ENCODE peak calls at places on chromosomes 6 and 20, in nine cellular contexts. D, M, N, A, W, J, T, C and F are unnamed samples. For H3K4me1, the result is how much of the 10 kb centered on the place peaks cover.

GRCh38 chr6:109783245-109783990 is 92.3 kb downstream of the FIG4 start:
- DNase-seq in C (no peak), N (no peak), T (peak), J (no peak), M (no peak), A (no peak), D (no peak), W (no peak), F (no peak)

GRCh38 chr6:142569676-142570075 is 267.9 kb downstream of the ADGRG6 start:
- DNase-seq in M (no peak), N (no peak), J (no peak), W (no peak), C (peak), T (no peak), D (no peak), A (no peak), F (peak)

GRCh38 chr6:2478200-2478599 is 232.8 kb upstream of the GMDS start:
- DNase-seq in N (no peak), T (peak), A (no peak), M (no peak), C (no peak), D (no peak), J (no peak), W (no peak), F (no peak)

GRCh38 chr6:109019911-109020310 is 74.7 kb downstream of the SESN1 start:
- DNase-seq in N (no peak), T (no peak), C (peak), W (no peak), M (no peak), J (no peak), A (no peak), D (no peak), F (no peak)

GRCh38 chr6:149463781-149464180 is 21.0 kb downstream of the ZC3H12D start:
- DNase-seq in A (no peak), M (no peak), T (peak), D (no peak), W (no peak), C (no peak), J (no peak), N (no peak), F (peak)

GRCh38 chr20:21396921-21397340 is 395 bp downstream of the NKX2-4 start:
- DNase-seq in T (no peak), D (no peak), M (no peak), A (no peak), N (no peak), J (no peak), C (peak), W (no peak), F (no peak)

GRCh38 chr20:43535370-43536004 is 23.3 kb upstream of the SGK2 start:
- DNase-seq in T (no peak), J (no peak), N (no peak), D (no peak), A (no peak), W (no peak), M (no peak), C (no peak), F (no peak)

GRCh38 chr6:42375007-42375635 is 76.6 kb downstream of the TRERF1 start:
- DNase-seq in A (no peak), J (no peak), D (no peak), M (no peak), W (no peak), C (no peak), N (no peak), T (no peak), F (no peak)

GRCh38 chr6:102655823-102656222 is 1262.3 kb downstream of the GRIK2 start:
- DNase-seq in N (no peak), J (no peak), T (no peak), A (no peak), D (no peak), M (no peak), C (no peak), W (no peak), F (no peak)

GRCh38 chr6:122400467-122401089 is 1.1 kb downstream of the HSF2 start:
- DNase-seq in N (no peak), J (no peak), C (no peak), T (no peak), W (no peak), M (no peak), D (no peak), A (no peak), F (peak)

GRCh38 chr20:57581202-57582028 is 20.5 kb downstream of the PCK1 start:
- DNase-seq in T (no peak), C (no peak), M (peak), N (no peak), J (no peak), D (no peak), W (no peak), A (no peak), F (no peak)

GRCh38 chr6:41561386-41561785 is 15.2 kb downstream of the FOXP4 start:
- DNase-seq in T (no peak), N (no peak), W (no peak), A (no peak), J (no peak), M (no peak), D (no peak), C (no peak), F (no peak)

GRCh38 chr6:90008908-90009501 is 114.7 kb downstream of the GJA10 start:
- DNase-seq in N (no peak), W (no peak), T (peak), J (no peak), A (no peak), C (no peak), D (no peak), M (no peak), F (peak)

GRCh38 chr6:156250593-156250992 is 526.6 kb upstream of the ARID1B start:
- DNase-seq in T (peak), D (no peak), A (no peak), M (no peak), W (no peak), N (no peak), J (no peak), C (no peak), F (no peak)
- H3K4me1 ChIP-seq in T (under half), D (under half), A (under half), M (under half), W (under half), N (under half), J (under half), C (under half), F (under half)

GRCh38 chr20:11429889-11430580 is 487.7 kb upstream of the BTBD3 start:
- DNase-seq in C (no peak), T (no peak), M (no peak), J (no peak), W (no peak), N (no peak), A (no peak), D (no peak), F (no peak)
- H3K4me3 ChIP-seq in C (no peak), T (no peak), M (no peak), J (no peak), W (no peak), N (no peak), A (no peak), D (no peak), F (no peak)

DNA sequence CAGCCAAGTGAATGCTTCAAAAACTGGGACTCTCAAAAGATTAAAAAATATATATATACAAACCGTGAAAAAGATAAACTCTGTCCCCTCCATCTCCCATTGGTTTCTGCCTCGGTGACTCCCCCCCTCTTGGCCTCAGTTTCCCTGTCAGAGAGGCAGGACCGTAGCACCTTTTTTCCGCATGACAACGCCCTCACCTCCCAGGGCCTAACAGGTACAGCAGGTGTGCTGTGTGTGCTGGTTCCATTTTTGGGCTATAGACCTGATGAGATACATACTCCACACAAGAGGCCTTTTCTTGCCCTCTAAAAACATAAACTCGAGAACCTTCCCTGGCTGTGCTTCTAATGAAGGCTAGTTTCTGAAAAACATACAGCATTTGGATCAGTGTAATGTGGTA is 49.5 kb downstream of the GNAS start:
- DNase-seq in D (no peak), A (no peak), J (no peak), M (no peak), N (no peak), C (no peak), T (no peak), W (no peak), F (no peak)
- H3K4me1 ChIP-seq in D (under half), A (half or more), J (under half), M (under half), N (under half), C (under half), T (under half), W (under half), F (under half)

GRCh38 chr6:163259689-163260088 is 154.8 kb upstream of the QKI start:
- DNase-seq in D (no peak), T (no peak), N (no peak), W (no peak), J (no peak), M (no peak), A (no peak), C (no peak), F (no peak)
- H3K4me3 ChIP-seq in D (no peak), T (no peak), N (no peak), W (no peak), J (no peak), M (peak), A (no peak), C (no peak), F (no peak)

DNA sequence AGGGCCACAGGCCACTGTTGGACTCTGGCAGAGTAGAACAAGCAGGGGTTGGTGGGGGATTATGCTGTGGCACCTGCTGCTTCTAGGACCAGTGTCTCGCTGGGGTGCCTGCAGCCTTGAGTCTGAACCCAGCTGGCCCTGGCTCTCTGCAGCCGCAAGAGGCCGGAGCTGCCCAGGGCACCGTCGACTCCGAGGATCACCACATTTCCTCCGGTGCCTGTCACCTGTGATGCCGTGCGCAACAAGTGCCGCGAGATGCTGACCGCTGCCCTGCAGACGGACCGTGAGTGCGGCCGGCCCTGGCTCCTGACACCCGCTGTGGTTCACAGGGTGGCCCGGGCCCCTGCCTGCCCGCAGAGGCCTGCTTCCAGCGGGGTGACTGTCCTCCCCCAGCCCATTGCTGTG is 6.2 kb downstream of the TCEA2 start:
- DNase-seq in D (no peak), C (no peak), N (no peak), A (no peak), W (no peak), T (no peak), M (no peak), J (no peak), F (no peak)
- H3K4me1 ChIP-seq in D (under half), C (under half), N (under half), A (under half), W (under half), T (under half), M (under half), J (under half), F (under half)

GRCh38 chr6:27604986-27605385 is 132.1 kb upstream of the ZNF184 start:
- DNase-seq in J (no peak), T (no peak), A (no peak), D (no peak), M (no peak), W (no peak), C (no peak), N (no peak), F (peak)
- H3K4me3 ChIP-seq in J (no peak), T (peak), A (no peak), D (no peak), M (no peak), W (peak), C (no peak), N (peak), F (peak)

DNA sequence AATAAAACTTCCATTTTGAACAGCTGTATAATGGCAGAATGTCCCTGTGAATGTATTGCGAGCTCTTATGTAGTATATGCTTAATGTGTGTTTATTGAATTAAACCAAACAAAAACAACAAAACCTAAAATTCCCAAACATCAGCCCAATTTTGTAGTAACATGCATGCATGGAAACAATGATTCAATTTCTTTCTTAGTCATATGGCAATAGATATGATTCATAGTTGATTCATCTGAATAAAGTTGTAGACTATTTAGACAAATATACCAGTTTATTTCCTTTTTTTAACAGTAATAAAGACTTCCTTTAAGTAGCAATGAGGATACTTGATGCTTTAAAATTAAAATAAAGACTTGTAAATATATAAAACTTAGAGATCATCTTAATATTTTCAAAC is 670.6 kb downstream of the CD109 start:
- DNase-seq in W (no peak), T (peak), A (no peak), C (no peak), J (no peak), D (no peak), M (no peak), N (no peak), F (no peak)
- H3K4me1 ChIP-seq in W (under half), T (under half), A (under half), C (under half), J (under half), D (under half), M (under half), N (under half), F (under half)